ENCODE peak calls at places on chromosomes 16 and 17, in five cellular contexts. X, Z, B, C and H are unnamed samples.

GRCh38 chr16:67241008-67241900 is 6.0 kb downstream of the FHOD1 start:
- DNase-seq in B (no peak), C (peak; percentile 77), Z (no peak), X (peak; percentile 85), H (peak; percentile 55)

GRCh38 chr17:34639706-34640425 is 60.5 kb downstream of the TMEM132E start:
- DNase-seq in X (no peak), B (no peak), C (no peak), Z (no peak), H (peak; percentile 35)

GRCh38 chr16:26987631-26988030 is 79.1 kb upstream of the C16orf82 start:
- DNase-seq in X (no peak), Z (no peak), C (peak; percentile 52), B (no peak), H (no peak)

GRCh38 chr17:73189417-73190099 is 3.3 kb upstream of the COG1 start:
- DNase-seq in Z (no peak), B (no peak), C (peak; percentile 61), X (no peak), H (peak; percentile 61)

GRCh38 chr16:27267037-27267677 is 1.4 kb downstream of the NSMCE1 start:
- DNase-seq in B (no peak), Z (no peak), X (no peak), C (no peak), H (no peak)

GRCh38 chr17:77475012-77475976 is 334.5 kb downstream of the SEC14L1 start:
- DNase-seq in Z (no peak), X (no peak), C (peak; percentile 83), B (peak; percentile 65), H (no peak)

GRCh38 chr17:34487616-34488015 is 91.8 kb upstream of the TMEM132E start:
- DNase-seq in C (no peak), Z (no peak), B (no peak), X (no peak), H (no peak)

GRCh38 chr17:13353590-13353989 is 248.1 kb downstream of the HS3ST3A1 start:
- DNase-seq in Z (no peak), X (no peak), C (peak; percentile 59), B (no peak), H (no peak)